ENCODE peak calls at places on chromosomes 2 and 18, in seven cellular contexts. One of them, this sample, is unnamed.

GRCh38 chr2:10895231-10895630 is 16.5 kb upstream of the KCNF1 start:
- DNase-seq in Panc1: no peak
- DNase-seq in A549: no peak
- DNase-seq in neural progenitor cell: no peak
- DNase-seq in adrenal gland: no peak
- DNase-seq in endothelial cell of umbilical vein: no peak
- DNase-seq in mesendoderm: no peak
- DNase-seq in this sample: no peak

GRCh38 chr18:41378628-41379027 is 576.4 kb upstream of the PIK3C3 start:
- DNase-seq in Panc1: peak; percentile 2
- DNase-seq in A549: no peak
- DNase-seq in neural progenitor cell: peak; percentile 41
- DNase-seq in adrenal gland: no peak
- DNase-seq in endothelial cell of umbilical vein: peak; percentile 50
- DNase-seq in mesendoderm: peak; percentile 52
- DNase-seq in this sample: no peak

GRCh38 chr18:62979172-62979571 is 263.8 kb downstream of the PHLPP1 start:
- DNase-seq in Panc1: no peak
- DNase-seq in A549: no peak
- DNase-seq in neural progenitor cell: no peak
- DNase-seq in adrenal gland: no peak
- DNase-seq in endothelial cell of umbilical vein: no peak
- DNase-seq in mesendoderm: no peak
- DNase-seq in this sample: peak; percentile 84

GRCh38 chr2:20469595-20469994 is 22.7 kb downstream of the RHOB start:
- DNase-seq in Panc1: no peak
- DNase-seq in A549: no peak
- DNase-seq in neural progenitor cell: no peak
- DNase-seq in adrenal gland: no peak
- DNase-seq in endothelial cell of umbilical vein: no peak
- DNase-seq in mesendoderm: no peak
- DNase-seq in this sample: no peak

GRCh38 chr2:200786423-200786822 is 25.3 kb upstream of the BZW1 start:
- DNase-seq in Panc1: no peak
- DNase-seq in A549: no peak
- DNase-seq in neural progenitor cell: no peak
- DNase-seq in adrenal gland: no peak
- DNase-seq in endothelial cell of umbilical vein: peak; percentile 78
- DNase-seq in mesendoderm: no peak
- DNase-seq in this sample: no peak

GRCh38 chr18:78242307-78242643 is 737.3 kb upstream of the SALL3 start:
- DNase-seq in Panc1: no peak
- DNase-seq in A549: no peak
- DNase-seq in neural progenitor cell: no peak
- DNase-seq in adrenal gland: no peak
- DNase-seq in endothelial cell of umbilical vein: no peak
- DNase-seq in mesendoderm: no peak
- DNase-seq in this sample: no peak

GRCh38 chr2:10452334-10452733 is 4.2 kb upstream of the ODC1 start:
- DNase-seq in Panc1: no peak
- DNase-seq in A549: peak; percentile 93
- DNase-seq in neural progenitor cell: no peak
- DNase-seq in adrenal gland: peak; percentile 48
- DNase-seq in endothelial cell of umbilical vein: no peak
- DNase-seq in mesendoderm: no peak
- DNase-seq in this sample: no peak

GRCh38 chr2:200602584-200602983 is 16.8 kb downstream of the AOX1 start:
- DNase-seq in Panc1: no peak
- DNase-seq in A549: no peak
- DNase-seq in neural progenitor cell: no peak
- DNase-seq in adrenal gland: no peak
- DNase-seq in endothelial cell of umbilical vein: no peak
- DNase-seq in mesendoderm: no peak
- DNase-seq in this sample: no peak

GRCh38 chr2:136901732-136902131 is 136.4 kb downstream of the THSD7B start:
- DNase-seq in Panc1: no peak
- DNase-seq in A549: no peak
- DNase-seq in neural progenitor cell: no peak
- DNase-seq in adrenal gland: no peak
- DNase-seq in endothelial cell of umbilical vein: no peak
- DNase-seq in mesendoderm: no peak
- DNase-seq in this sample: no peak

GRCh38 chr18:22271030-22271429 is 101.6 kb downstream of the GATA6 start:
- DNase-seq in Panc1: no peak
- DNase-seq in A549: no peak
- DNase-seq in neural progenitor cell: no peak
- DNase-seq in adrenal gland: no peak
- DNase-seq in endothelial cell of umbilical vein: no peak
- DNase-seq in mesendoderm: no peak
- DNase-seq in this sample: no peak

GRCh38 chr2:218291934-218292699 is at the start of gene TMBIM1:
- DNase-seq in Panc1: no peak
- DNase-seq in A549: peak; percentile 84
- DNase-seq in neural progenitor cell: peak; percentile 89
- DNase-seq in adrenal gland: peak; percentile 80
- DNase-seq in endothelial cell of umbilical vein: peak; percentile 69
- DNase-seq in mesendoderm: peak; percentile 76
- DNase-seq in this sample: peak; percentile 51

GRCh38 chr2:219459460-219460311 is 25.0 kb downstream of the SPEG start:
- DNase-seq in Panc1: peak; percentile 59
- DNase-seq in A549: peak; percentile 75
- DNase-seq in neural progenitor cell: peak; percentile 82
- DNase-seq in adrenal gland: peak; percentile 61
- DNase-seq in endothelial cell of umbilical vein: peak; percentile 38
- DNase-seq in mesendoderm: peak; percentile 89
- DNase-seq in this sample: peak; percentile 42

GRCh38 chr2:20524412-20525040 is 77.7 kb downstream of the RHOB start:
- DNase-seq in Panc1: no peak
- DNase-seq in A549: no peak
- DNase-seq in neural progenitor cell: peak; percentile 48
- DNase-seq in adrenal gland: peak; percentile 77
- DNase-seq in endothelial cell of umbilical vein: no peak
- DNase-seq in mesendoderm: peak; percentile 78
- DNase-seq in this sample: peak; percentile 59

GRCh38 chr2:11121099-11121822 is 34.0 kb upstream of the SLC66A3 start:
- DNase-seq in Panc1: no peak
- DNase-seq in A549: no peak
- DNase-seq in neural progenitor cell: peak; percentile 50
- DNase-seq in adrenal gland: no peak
- DNase-seq in endothelial cell of umbilical vein: no peak
- DNase-seq in mesendoderm: peak; percentile 57
- DNase-seq in this sample: no peak

GRCh38 chr2:143182649-143183048 is 53.4 kb downstream of the ARHGAP15 start:
- DNase-seq in Panc1: no peak
- DNase-seq in A549: no peak
- DNase-seq in neural progenitor cell: no peak
- DNase-seq in adrenal gland: no peak
- DNase-seq in endothelial cell of umbilical vein: no peak
- DNase-seq in mesendoderm: no peak
- DNase-seq in this sample: no peak

GRCh38 chr2:11373096-11373495 is 28.7 kb upstream of the ROCK2 start:
- DNase-seq in Panc1: no peak
- DNase-seq in A549: no peak
- DNase-seq in neural progenitor cell: no peak
- DNase-seq in adrenal gland: no peak
- DNase-seq in endothelial cell of umbilical vein: no peak
- DNase-seq in mesendoderm: no peak
- DNase-seq in this sample: no peak

GRCh38 chr18:60024345-60024744 is 124.5 kb downstream of the PMAIP1 start:
- DNase-seq in Panc1: no peak
- DNase-seq in A549: no peak
- DNase-seq in neural progenitor cell: no peak
- DNase-seq in adrenal gland: no peak
- DNase-seq in endothelial cell of umbilical vein: no peak
- DNase-seq in mesendoderm: no peak
- DNase-seq in this sample: no peak

GRCh38 chr18:9902832-9903231 is 11.0 kb upstream of the VAPA start:
- DNase-seq in Panc1: no peak
- DNase-seq in A549: no peak
- DNase-seq in neural progenitor cell: peak; percentile 30
- DNase-seq in adrenal gland: no peak
- DNase-seq in endothelial cell of umbilical vein: no peak
- DNase-seq in mesendoderm: no peak
- DNase-seq in this sample: no peak

GRCh38 chr18:48675912-48676311 is 137.1 kb downstream of the CTIF start:
- DNase-seq in Panc1: no peak
- DNase-seq in A549: no peak
- DNase-seq in neural progenitor cell: no peak
- DNase-seq in adrenal gland: peak; percentile 17
- DNase-seq in endothelial cell of umbilical vein: no peak
- DNase-seq in mesendoderm: no peak
- DNase-seq in this sample: no peak

GRCh38 chr2:72951303-72952095 is 34.2 kb downstream of the EMX1 start:
- DNase-seq in Panc1: no peak
- DNase-seq in A549: no peak
- DNase-seq in neural progenitor cell: no peak
- DNase-seq in adrenal gland: no peak
- DNase-seq in endothelial cell of umbilical vein: no peak
- DNase-seq in mesendoderm: peak; percentile 74
- DNase-seq in this sample: no peak

GRCh38 chr2:222701709-222702108 is 30.3 kb downstream of the MOGAT1 start:
- DNase-seq in Panc1: no peak
- DNase-seq in A549: no peak
- DNase-seq in neural progenitor cell: no peak
- DNase-seq in adrenal gland: no peak
- DNase-seq in endothelial cell of umbilical vein: no peak
- DNase-seq in mesendoderm: no peak
- DNase-seq in this sample: no peak

GRCh38 chr2:224584768-224585204 is 377 bp downstream of the CUL3 start:
- DNase-seq in Panc1: no peak
- DNase-seq in A549: peak; percentile 15
- DNase-seq in neural progenitor cell: peak; percentile 70
- DNase-seq in adrenal gland: peak; percentile 63
- DNase-seq in endothelial cell of umbilical vein: peak; percentile 16
- DNase-seq in mesendoderm: peak; percentile 65
- DNase-seq in this sample: no peak

GRCh38 chr2:118971245-118972122 is 29.5 kb downstream of the MARCO start:
- DNase-seq in Panc1: no peak
- DNase-seq in A549: no peak
- DNase-seq in neural progenitor cell: no peak
- DNase-seq in adrenal gland: no peak
- DNase-seq in endothelial cell of umbilical vein: no peak
- DNase-seq in mesendoderm: peak; percentile 73
- DNase-seq in this sample: no peak

GRCh38 chr2:60710707-60711106 is 45.4 kb upstream of the PAPOLG start:
- DNase-seq in Panc1: no peak
- DNase-seq in A549: no peak
- DNase-seq in neural progenitor cell: no peak
- DNase-seq in adrenal gland: peak; percentile 28
- DNase-seq in endothelial cell of umbilical vein: peak; percentile 26
- DNase-seq in mesendoderm: no peak
- DNase-seq in this sample: no peak

GRCh38 chr18:54606835-54607212 is 15.8 kb downstream of the DYNAP start:
- DNase-seq in Panc1: no peak
- DNase-seq in A549: no peak
- DNase-seq in neural progenitor cell: no peak
- DNase-seq in adrenal gland: no peak
- DNase-seq in endothelial cell of umbilical vein: no peak
- DNase-seq in mesendoderm: no peak
- DNase-seq in this sample: no peak

GRCh38 chr2:68196120-68196716 is 38.5 kb downstream of the PNO1 start:
- DNase-seq in Panc1: no peak
- DNase-seq in A549: no peak
- DNase-seq in neural progenitor cell: peak; percentile 50
- DNase-seq in adrenal gland: peak; percentile 47
- DNase-seq in endothelial cell of umbilical vein: peak; percentile 45
- DNase-seq in mesendoderm: no peak
- DNase-seq in this sample: no peak

GRCh38 chr2:47950340-47951280 is 44.3 kb upstream of the FBXO11 start:
- DNase-seq in Panc1: no peak
- DNase-seq in A549: no peak
- DNase-seq in neural progenitor cell: no peak
- DNase-seq in adrenal gland: no peak
- DNase-seq in endothelial cell of umbilical vein: no peak
- DNase-seq in mesendoderm: no peak
- DNase-seq in this sample: no peak

DNA sequence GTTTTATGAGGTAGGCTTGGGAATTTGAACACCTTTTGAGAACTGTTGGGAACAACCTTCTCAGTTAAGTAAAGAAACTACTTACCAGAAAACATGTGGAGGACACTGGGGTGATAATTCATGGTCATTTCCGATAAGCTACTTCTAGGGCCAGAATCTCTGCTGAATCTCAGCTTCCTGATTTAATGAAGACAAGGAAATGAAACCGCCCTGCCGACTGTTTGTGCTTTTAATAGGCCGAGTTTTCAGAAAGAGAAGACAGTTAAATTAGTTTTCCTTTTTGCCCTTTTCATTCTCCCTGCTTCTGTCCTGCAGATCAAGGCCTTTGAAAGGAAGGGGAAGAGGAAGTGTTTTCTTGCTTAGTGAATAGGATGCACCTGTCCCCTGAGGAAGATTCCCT is 126.6 kb downstream of the SH3RF3 start:
- DNase-seq in Panc1: no peak
- DNase-seq in A549: no peak
- DNase-seq in neural progenitor cell: no peak
- DNase-seq in adrenal gland: no peak
- DNase-seq in endothelial cell of umbilical vein: no peak
- DNase-seq in mesendoderm: no peak
- DNase-seq in this sample: no peak
- H3K27ac ChIP-seq in Panc1: no peak overlapping the region
- H3K27ac ChIP-seq in A549: no peak overlapping the region
- H3K27ac ChIP-seq in neural progenitor cell: no peak overlapping the region
- H3K27ac ChIP-seq in adrenal gland: peak overlapping the region; percentile 50
- H3K27ac ChIP-seq in endothelial cell of umbilical vein: no peak overlapping the region
- H3K27ac ChIP-seq in mesendoderm: no peak overlapping the region
- H3K27ac ChIP-seq in this sample: peak overlapping the region; percentile 28

GRCh38 chr2:44615950-44616518 is 254.3 kb downstream of the CAMKMT start:
- DNase-seq in Panc1: no peak
- DNase-seq in A549: no peak
- DNase-seq in neural progenitor cell: peak; percentile 30
- DNase-seq in adrenal gland: no peak
- DNase-seq in endothelial cell of umbilical vein: no peak
- DNase-seq in mesendoderm: no peak
- DNase-seq in this sample: no peak
- H3K4me3 ChIP-seq in Panc1: no peak overlapping the region
- H3K4me3 ChIP-seq in A549: no peak overlapping the region
- H3K4me3 ChIP-seq in neural progenitor cell: no peak overlapping the region
- H3K4me3 ChIP-seq in adrenal gland: no peak overlapping the region
- H3K4me3 ChIP-seq in endothelial cell of umbilical vein: no peak overlapping the region
- H3K4me3 ChIP-seq in mesendoderm: no peak overlapping the region
- H3K4me3 ChIP-seq in this sample: no peak overlapping the region

DNA sequence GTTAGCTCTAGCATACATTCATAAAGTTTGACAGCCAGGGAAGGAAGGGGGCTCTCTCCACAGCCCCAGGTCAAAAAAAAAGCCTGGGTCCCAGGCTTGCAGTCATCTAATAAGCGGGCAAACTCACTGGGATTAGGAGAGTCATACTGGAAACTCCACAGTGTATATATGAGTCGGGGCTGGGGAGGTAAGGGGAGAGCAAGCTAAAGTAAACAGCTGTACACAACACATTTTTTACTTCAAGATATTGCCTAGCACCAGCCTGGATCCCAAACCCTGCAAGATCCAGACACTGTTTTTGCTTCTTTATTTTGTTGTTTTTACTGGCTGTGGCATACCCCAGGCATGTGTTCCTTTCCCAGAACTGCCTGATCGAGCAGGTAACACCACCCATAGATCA is 291.3 kb upstream of the TANK start:
- DNase-seq in Panc1: no peak
- DNase-seq in A549: no peak
- DNase-seq in neural progenitor cell: no peak
- DNase-seq in adrenal gland: no peak
- DNase-seq in endothelial cell of umbilical vein: no peak
- DNase-seq in mesendoderm: no peak
- DNase-seq in this sample: no peak
- H3K27ac ChIP-seq in Panc1: no peak overlapping the region
- H3K27ac ChIP-seq in A549: peak overlapping the region; percentile 37
- H3K27ac ChIP-seq in neural progenitor cell: no peak overlapping the region
- H3K27ac ChIP-seq in adrenal gland: no peak overlapping the region
- H3K27ac ChIP-seq in endothelial cell of umbilical vein: no peak overlapping the region
- H3K27ac ChIP-seq in mesendoderm: no peak overlapping the region
- H3K27ac ChIP-seq in this sample: no peak overlapping the region

GRCh38 chr2:177397501-177398289 is 5.1 kb downstream of the AGPS start:
- DNase-seq in Panc1: no peak
- DNase-seq in A549: no peak
- DNase-seq in neural progenitor cell: no peak
- DNase-seq in adrenal gland: peak; percentile 19
- DNase-seq in endothelial cell of umbilical vein: peak; percentile 65
- DNase-seq in mesendoderm: no peak
- DNase-seq in this sample: no peak
- H3K4me3 ChIP-seq in Panc1: no peak overlapping the region
- H3K4me3 ChIP-seq in A549: peak overlapping the region; percentile 11
- H3K4me3 ChIP-seq in neural progenitor cell: no peak overlapping the region
- H3K4me3 ChIP-seq in adrenal gland: no peak overlapping the region
- H3K4me3 ChIP-seq in endothelial cell of umbilical vein: no peak overlapping the region
- H3K4me3 ChIP-seq in mesendoderm: no peak overlapping the region
- H3K4me3 ChIP-seq in this sample: no peak overlapping the region